ENCODE peak calls at places on chromosome 3, in ten cellular contexts. S is endothelial cell of umbilical vein; T is epithelial cell of esophagus; P is AG10803; A is pancreas; X is glutamatergic neuron; K is tibial nerve; N is CD4-positive, alpha-beta T cell; R is OCI-LY7; H is cardiac fibroblast. W is an unnamed sample.

GRCh38 chr3:88168171-88168570 is 18.4 kb downstream of the C3orf38 start:
- DNase-seq in H (no peak), S (no peak), P (no peak), K (no peak), R (no peak), A (no peak), T (no peak), X (no peak), N (no peak), W (no peak)

GRCh38 chr3:33887478-33887877 is 89.0 kb downstream of the PDCD6IP start:
- DNase-seq in X (no peak), S (no peak), P (no peak), K (no peak), N (no peak), T (no peak), R (no peak), H (no peak), A (no peak), W (no peak)

GRCh38 chr3:165895919-165896318 is 58.7 kb upstream of the BCHE start:
- DNase-seq in X (peak), N (no peak), K (no peak), T (peak), P (no peak), R (peak), S (no peak), H (peak), A (no peak), W (no peak)

GRCh38 chr3:13427662-13428603 is 7.8 kb upstream of the NUP210 start:
- DNase-seq in X (no peak), A (no peak), T (peak), K (no peak), H (no peak), P (no peak), R (peak), N (peak), S (no peak), W (no peak)

GRCh38 chr3:69103123-69103522 is 18.4 kb downstream of the ARL6IP5 start:
- DNase-seq in P (no peak), S (no peak), H (no peak), N (no peak), K (no peak), A (no peak), X (no peak), T (no peak), R (no peak), W (no peak)

GRCh38 chr3:131361464-131362421 is 19.8 kb upstream of the NUDT16 start:
- DNase-seq in K (peak), P (peak), H (peak), T (peak), S (peak), A (peak), R (no peak), N (no peak), X (peak), W (peak)

GRCh38 chr3:140537075-140537474 is 140.8 kb upstream of the TRIM42 start:
- DNase-seq in P (no peak), T (no peak), N (no peak), S (no peak), X (no peak), K (no peak), A (no peak), H (no peak), R (no peak), W (no peak)

GRCh38 chr3:43641306-43642114 is 19.7 kb upstream of the ANO10 start:
- DNase-seq in S (no peak), X (no peak), N (no peak), T (no peak), K (no peak), A (no peak), P (peak), H (peak), R (no peak), W (no peak)

GRCh38 chr3:46208167-46208704 is at the start of gene CCR1:
- DNase-seq in K (peak), R (peak), A (no peak), T (peak), P (peak), S (no peak), N (no peak), X (no peak), H (peak), W (peak)

GRCh38 chr3:27827041-27827440 is 104.9 kb upstream of the EOMES start:
- DNase-seq in K (no peak), X (no peak), S (no peak), A (no peak), R (no peak), N (no peak), T (no peak), P (no peak), H (no peak), W (no peak)
- TF ChIP-seq CTCF in K (no peak), X (no peak), S (no peak), A (no peak), R (peak), N (no peak), T (no peak), P (no peak), H (no peak), W (no peak)

GRCh38 chr3:103440539-103441113 is 1005.8 kb downstream of the ZPLD1 start:
- DNase-seq in P (no peak), N (no peak), T (peak), X (no peak), A (no peak), H (peak), K (no peak), R (peak), S (no peak), W (no peak)
- TF ChIP-seq CTCF in P (peak), N (no peak), T (no peak), X (peak), A (peak), H (peak), K (no peak), R (peak), S (no peak), W (no peak)

GRCh38 chr3:182618981-182619591 is 174.2 kb upstream of the ATP11B start:
- DNase-seq in X (no peak), N (no peak), A (no peak), R (no peak), K (no peak), S (no peak), H (peak), T (peak), P (peak), W (no peak)

GRCh38 chr3:182618085-182618732 is 175.1 kb upstream of the ATP11B start:
- DNase-seq in X (no peak), A (no peak), P (peak), N (no peak), K (peak), H (peak), R (peak), T (peak), S (peak), W (no peak)

GRCh38 chr3:182620715-182621434 is 172.4 kb upstream of the ATP11B start:
- DNase-seq in P (no peak), S (no peak), K (no peak), X (no peak), N (no peak), T (no peak), R (no peak), H (no peak), A (no peak), W (no peak)

GRCh38 chr3:182622241-182622545 is 171.1 kb upstream of the ATP11B start:
- DNase-seq in X (no peak), H (no peak), N (no peak), T (no peak), S (no peak), P (no peak), K (no peak), A (no peak), R (no peak), W (no peak)

GRCh38 chr3:182621435-182622240 is 171.7 kb upstream of the ATP11B start:
- DNase-seq in H (no peak), S (peak), K (no peak), T (no peak), X (no peak), N (no peak), P (no peak), R (peak), A (no peak), W (no peak)
- TF ChIP-seq CTCF in H (no peak), S (peak), K (no peak), T (peak), X (no peak), N (no peak), P (peak), R (peak), A (no peak), W (peak)

DNA sequence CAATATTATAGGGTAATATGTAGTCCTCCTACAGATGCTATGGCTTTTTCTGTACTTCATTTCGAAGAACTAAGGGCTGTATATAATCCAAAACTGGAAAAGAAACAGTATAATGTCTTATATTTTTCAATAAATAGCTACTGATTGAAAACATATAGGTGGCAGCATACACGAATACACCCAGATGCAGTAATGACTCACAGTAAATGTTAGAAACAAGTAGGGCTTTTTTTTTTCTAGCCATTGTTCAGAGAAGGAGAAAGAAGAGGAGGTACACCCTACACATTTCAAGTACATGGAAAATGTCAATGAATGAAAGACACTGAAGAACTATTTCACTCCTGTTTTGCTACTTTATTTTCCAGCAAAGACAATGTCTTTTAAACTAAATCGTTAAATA is 9.4 kb downstream of the DAZL start:
- DNase-seq in T (peak), R (no peak), K (no peak), H (peak), N (no peak), X (no peak), S (peak), A (no peak), P (no peak), W (no peak)
- TF ChIP-seq CTCF in T (peak), R (peak), K (no peak), H (peak), N (no peak), X (no peak), S (no peak), A (no peak), P (no peak), W (no peak)

GRCh38 chr3:160928183-160928718 is 172.2 kb downstream of the PPM1L start:
- DNase-seq in R (peak), H (no peak), K (no peak), P (no peak), A (no peak), T (peak), S (no peak), X (no peak), N (no peak), W (peak)
- TF ChIP-seq CTCF in R (peak), H (peak), K (no peak), P (peak), A (no peak), T (peak), S (no peak), X (no peak), N (no peak), W (peak)

W was measured in GM10248.